ENCODE peak calls at places on chromosomes 3 and 15, in nine cellular contexts. R is HCT116, H is GM23248, F is hepatocyte, V is GM23338, C is MM.1S, M is neural progenitor cell, N is PC-3, J is SK-N-SH. L is an unnamed sample.

GRCh38 chr15:32687556-32687955 is 30.2 kb upstream of the GREM1 start:
- DNase-seq in R (no peak), H (peak), J (no peak), M (no peak), N (peak), F (no peak), V (no peak), C (no peak), L (no peak)

GRCh38 chr3:99965077-99965476 is 147.4 kb downstream of the CMSS1 start:
- DNase-seq in M (no peak), N (peak), C (no peak), V (no peak), H (peak), R (no peak), J (no peak), F (peak), L (no peak)

GRCh38 chr3:32121137-32121536 is 14.7 kb downstream of the GPD1L start:
- DNase-seq in M (no peak), N (no peak), R (no peak), F (no peak), J (no peak), C (no peak), V (no peak), H (no peak), L (no peak)

GRCh38 chr3:43632269-43632733 is 10.5 kb upstream of the ANO10 start:
- DNase-seq in F (no peak), R (no peak), J (no peak), C (no peak), H (peak), N (peak), M (no peak), V (peak), L (no peak)

GRCh38 chr15:59885832-59886231 is 118.3 kb upstream of the FOXB1 start:
- DNase-seq in F (peak), C (no peak), H (peak), V (peak), R (no peak), N (no peak), J (peak), M (no peak), L (no peak)

GRCh38 chr15:31489801-31490646 is 163.4 kb downstream of the KLF13 start:
- DNase-seq in C (peak), N (peak), J (peak), V (peak), H (peak), R (peak), M (peak), F (peak), L (peak)

GRCh38 chr15:67039349-67040075 is 25.9 kb upstream of the SMAD3 start:
- DNase-seq in M (peak), R (peak), J (no peak), V (peak), N (peak), H (no peak), F (peak), C (no peak), L (no peak)

GRCh38 chr15:52331490-52332240 is 36.1 kb upstream of the MYO5C start:
- DNase-seq in H (peak), V (peak), F (peak), J (peak), M (no peak), N (peak), R (peak), C (peak), L (peak)

GRCh38 chr15:38072507-38073277 is 138.3 kb downstream of the TMCO5A start:
- DNase-seq in V (peak), J (peak), R (peak), N (peak), C (peak), F (peak), H (peak), M (peak), L (peak)

GRCh38 chr3:187889601-187890404 is 144.5 kb upstream of the BCL6 start:
- DNase-seq in J (no peak), N (no peak), R (peak), H (peak), F (no peak), M (no peak), V (no peak), C (peak), L (peak)

GRCh38 chr3:31758342-31758741 is 222.7 kb downstream of the OSBPL10 start:
- DNase-seq in M (no peak), J (no peak), N (no peak), R (no peak), F (no peak), H (no peak), C (no peak), V (no peak), L (no peak)

GRCh38 chr15:39502616-39503195 is 78.2 kb upstream of the THBS1 start:
- DNase-seq in V (no peak), M (no peak), N (no peak), J (no peak), H (no peak), R (no peak), C (no peak), F (no peak), L (no peak)
- TF ChIP-seq EZH2phosphoT487 in V (no peak), M (no peak), N (no peak), J (no peak), H (no peak), R (no peak), C (no peak), F (no peak), L (no peak)

GRCh38 chr3:141289228-141289772 is 57.7 kb downstream of the PXYLP1 start:
- DNase-seq in J (no peak), V (no peak), C (no peak), R (no peak), M (no peak), N (no peak), H (peak), F (no peak), L (no peak)

GRCh38 chr3:141285570-141285969 is 53.9 kb downstream of the PXYLP1 start:
- DNase-seq in J (no peak), N (no peak), C (no peak), V (no peak), F (no peak), M (no peak), H (no peak), R (no peak), L (no peak)

GRCh38 chr3:141287326-141287725 is 55.7 kb downstream of the PXYLP1 start:
- DNase-seq in M (no peak), V (no peak), R (no peak), J (no peak), H (no peak), N (no peak), F (no peak), C (no peak), L (no peak)

GRCh38 chr3:141288331-141288990 is 56.8 kb downstream of the PXYLP1 start:
- DNase-seq in M (no peak), V (no peak), C (no peak), H (peak), F (no peak), R (no peak), J (no peak), N (no peak), L (no peak)

GRCh38 chr3:141286856-141287255 is 55.2 kb downstream of the PXYLP1 start:
- DNase-seq in M (no peak), C (no peak), F (no peak), H (no peak), J (no peak), N (no peak), V (no peak), R (no peak), L (no peak)
- H3K4me2 ChIP-seq in M (no peak), C (no peak), F (no peak), H (no peak), J (no peak), N (no peak), V (no peak), R (no peak), L (no peak)

GRCh38 chr15:70530035-70530499 is 233.3 kb downstream of the UACA start:
- DNase-seq in M (no peak), N (no peak), V (no peak), J (no peak), F (no peak), R (no peak), H (no peak), C (no peak), L (no peak)
- H3K4me3 ChIP-seq in M (no peak), N (no peak), V (no peak), J (no peak), F (no peak), R (no peak), H (no peak), C (no peak), L (no peak)

DNA sequence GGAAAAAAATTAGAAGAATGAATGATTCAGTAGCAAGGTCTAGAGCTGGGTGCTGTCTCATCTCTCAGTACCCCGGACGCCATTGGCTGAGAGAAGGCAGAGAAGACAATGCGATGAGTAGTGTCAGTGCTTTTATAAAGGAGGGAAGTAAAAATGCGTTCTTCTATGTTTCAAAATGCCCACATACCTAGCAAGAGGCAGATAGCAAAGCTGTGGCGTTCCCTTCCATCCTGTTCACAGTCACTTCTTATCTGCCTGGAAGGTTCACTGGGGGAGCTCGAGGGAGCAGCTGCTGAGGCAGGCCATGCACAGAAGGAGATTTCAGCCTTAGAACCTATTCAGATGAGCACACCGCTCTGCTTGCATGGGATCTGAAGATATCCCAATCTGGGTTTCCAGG is 234.0 kb downstream of the RPLP1 start:
- DNase-seq in F (no peak), C (no peak), R (no peak), N (no peak), J (no peak), H (no peak), M (no peak), V (no peak), L (no peak)
- TF ChIP-seq EZH2phosphoT487 in F (no peak), C (no peak), R (no peak), N (no peak), J (no peak), H (no peak), M (no peak), V (no peak), L (no peak)

GRCh38 chr3:180433172-180433571 is 168.8 kb upstream of the TTC14 start:
- DNase-seq in V (no peak), M (no peak), C (no peak), R (no peak), F (no peak), H (peak), N (peak), J (no peak), L (no peak)
- H3K4me2 ChIP-seq in V (no peak), M (no peak), C (no peak), R (no peak), F (no peak), H (no peak), N (peak), J (no peak), L (no peak)

L was measured in OCI-LY7.